ENCODE peak calls at places on chromosomes 4 and X, in nine cellular contexts. One of them, this sample, is unnamed. For H3K36me3 and H3K27me3, the result is how much of the 10 kb centered on the place peaks cover.

GRCh38 chr4:108320066-108320465 is 151.3 kb upstream of the LEF1 start:
- DNase-seq in endodermal cell: no peak
- DNase-seq in hepatocyte: no peak
- DNase-seq in HCT116: no peak
- DNase-seq in CD8-positive, alpha-beta T cell: no peak
- DNase-seq in kidney epithelial cell: no peak
- DNase-seq in heart left ventricle: no peak
- DNase-seq in neural progenitor cell: no peak
- DNase-seq in A673: no peak
- DNase-seq in this sample: no peak

GRCh38 chr4:137599766-137600165 is 67.5 kb upstream of the PCDH18 start:
- DNase-seq in neural progenitor cell: no peak
- DNase-seq in CD8-positive, alpha-beta T cell: no peak
- DNase-seq in A673: no peak
- DNase-seq in endodermal cell: no peak
- DNase-seq in kidney epithelial cell: no peak
- DNase-seq in heart left ventricle: no peak
- DNase-seq in HCT116: no peak
- DNase-seq in hepatocyte: no peak
- DNase-seq in this sample: no peak

GRCh38 chrX:46185923-46186810 is 359.1 kb downstream of the ZNF674 start:
- DNase-seq in neural progenitor cell: no peak
- DNase-seq in endodermal cell: no peak
- DNase-seq in HCT116: no peak
- DNase-seq in hepatocyte: no peak
- DNase-seq in heart left ventricle: no peak
- DNase-seq in A673: no peak
- DNase-seq in kidney epithelial cell: no peak
- DNase-seq in CD8-positive, alpha-beta T cell: no peak
- DNase-seq in this sample: no peak

GRCh38 chr4:8346838-8347605 is 77.5 kb downstream of the HTRA3 start:
- DNase-seq in neural progenitor cell: no peak
- DNase-seq in hepatocyte: no peak
- DNase-seq in A673: no peak
- DNase-seq in endodermal cell: peak
- DNase-seq in CD8-positive, alpha-beta T cell: no peak
- DNase-seq in heart left ventricle: no peak
- DNase-seq in kidney epithelial cell: no peak
- DNase-seq in HCT116: no peak
- DNase-seq in this sample: no peak

GRCh38 chr4:65865489-65865888 is 195.2 kb upstream of the EPHA5 start:
- DNase-seq in neural progenitor cell: peak
- DNase-seq in hepatocyte: peak
- DNase-seq in endodermal cell: no peak
- DNase-seq in A673: peak
- DNase-seq in kidney epithelial cell: no peak
- DNase-seq in HCT116: no peak
- DNase-seq in heart left ventricle: no peak
- DNase-seq in CD8-positive, alpha-beta T cell: no peak
- DNase-seq in this sample: no peak

GRCh38 chr4:75659512-75660031 is 13.6 kb downstream of the G3BP2 start:
- DNase-seq in neural progenitor cell: no peak
- DNase-seq in HCT116: no peak
- DNase-seq in heart left ventricle: no peak
- DNase-seq in A673: no peak
- DNase-seq in endodermal cell: no peak
- DNase-seq in kidney epithelial cell: no peak
- DNase-seq in hepatocyte: no peak
- DNase-seq in CD8-positive, alpha-beta T cell: no peak
- DNase-seq in this sample: no peak

GRCh38 chrX:73916931-73917657 is 354.1 kb downstream of the CHIC1 start:
- DNase-seq in A673: peak
- DNase-seq in HCT116: peak
- DNase-seq in endodermal cell: no peak
- DNase-seq in neural progenitor cell: peak
- DNase-seq in heart left ventricle: no peak
- DNase-seq in hepatocyte: peak
- DNase-seq in CD8-positive, alpha-beta T cell: no peak
- DNase-seq in kidney epithelial cell: peak
- DNase-seq in this sample: no peak

GRCh38 chrX:152640039-152640818 is 2.5 kb downstream of the GABRQ start:
- DNase-seq in neural progenitor cell: no peak
- DNase-seq in A673: no peak
- DNase-seq in HCT116: no peak
- DNase-seq in CD8-positive, alpha-beta T cell: no peak
- DNase-seq in kidney epithelial cell: no peak
- DNase-seq in heart left ventricle: no peak
- DNase-seq in endodermal cell: no peak
- DNase-seq in hepatocyte: peak
- DNase-seq in this sample: no peak

GRCh38 chr4:83010522-83011318 is at the start of gene LIN54:
- DNase-seq in kidney epithelial cell: peak
- DNase-seq in CD8-positive, alpha-beta T cell: peak
- DNase-seq in neural progenitor cell: peak
- DNase-seq in A673: peak
- DNase-seq in heart left ventricle: peak
- DNase-seq in hepatocyte: peak
- DNase-seq in HCT116: peak
- DNase-seq in endodermal cell: peak
- DNase-seq in this sample: peak

GRCh38 chr4:138659640-138660325 is 355.8 kb upstream of the NOCT start:
- DNase-seq in CD8-positive, alpha-beta T cell: no peak
- DNase-seq in endodermal cell: peak
- DNase-seq in HCT116: no peak
- DNase-seq in neural progenitor cell: peak
- DNase-seq in heart left ventricle: no peak
- DNase-seq in A673: no peak
- DNase-seq in hepatocyte: no peak
- DNase-seq in kidney epithelial cell: no peak
- DNase-seq in this sample: no peak

GRCh38 chr4:101321481-101322042 is 25.8 kb downstream of the PPP3CA start:
- DNase-seq in endodermal cell: no peak
- DNase-seq in HCT116: no peak
- DNase-seq in hepatocyte: no peak
- DNase-seq in CD8-positive, alpha-beta T cell: no peak
- DNase-seq in A673: no peak
- DNase-seq in neural progenitor cell: no peak
- DNase-seq in heart left ventricle: no peak
- DNase-seq in kidney epithelial cell: no peak
- DNase-seq in this sample: no peak

GRCh38 chrX:41238543-41238942 is 95.4 kb upstream of the DDX3X start:
- DNase-seq in kidney epithelial cell: peak
- DNase-seq in A673: peak
- DNase-seq in heart left ventricle: no peak
- DNase-seq in neural progenitor cell: no peak
- DNase-seq in CD8-positive, alpha-beta T cell: no peak
- DNase-seq in endodermal cell: no peak
- DNase-seq in hepatocyte: no peak
- DNase-seq in HCT116: no peak
- DNase-seq in this sample: no peak

GRCh38 chr4:1315306-1315705 is 25.6 kb downstream of the MAEA start:
- DNase-seq in A673: no peak
- DNase-seq in hepatocyte: no peak
- DNase-seq in neural progenitor cell: no peak
- DNase-seq in kidney epithelial cell: no peak
- DNase-seq in HCT116: no peak
- DNase-seq in endodermal cell: no peak
- DNase-seq in heart left ventricle: peak
- DNase-seq in CD8-positive, alpha-beta T cell: no peak
- DNase-seq in this sample: no peak

GRCh38 chr4:1310031-1310795 is 20.5 kb downstream of the MAEA start:
- DNase-seq in kidney epithelial cell: no peak
- DNase-seq in heart left ventricle: peak
- DNase-seq in CD8-positive, alpha-beta T cell: no peak
- DNase-seq in hepatocyte: no peak
- DNase-seq in neural progenitor cell: no peak
- DNase-seq in A673: no peak
- DNase-seq in HCT116: no peak
- DNase-seq in endodermal cell: peak
- DNase-seq in this sample: no peak

GRCh38 chr4:1315838-1316536 is 26.3 kb downstream of the MAEA start:
- DNase-seq in kidney epithelial cell: no peak
- DNase-seq in neural progenitor cell: no peak
- DNase-seq in A673: no peak
- DNase-seq in heart left ventricle: peak
- DNase-seq in hepatocyte: no peak
- DNase-seq in HCT116: no peak
- DNase-seq in endodermal cell: no peak
- DNase-seq in CD8-positive, alpha-beta T cell: no peak
- DNase-seq in this sample: no peak

GRCh38 chr4:1310796-1311715 is 21.4 kb downstream of the MAEA start:
- DNase-seq in endodermal cell: peak
- DNase-seq in heart left ventricle: peak
- DNase-seq in CD8-positive, alpha-beta T cell: no peak
- DNase-seq in HCT116: no peak
- DNase-seq in hepatocyte: no peak
- DNase-seq in A673: no peak
- DNase-seq in neural progenitor cell: no peak
- DNase-seq in kidney epithelial cell: no peak
- DNase-seq in this sample: no peak

GRCh38 chr4:1312821-1313640 is 23.3 kb downstream of the MAEA start:
- DNase-seq in A673: no peak
- DNase-seq in endodermal cell: no peak
- DNase-seq in kidney epithelial cell: no peak
- DNase-seq in HCT116: no peak
- DNase-seq in neural progenitor cell: no peak
- DNase-seq in hepatocyte: no peak
- DNase-seq in heart left ventricle: peak
- DNase-seq in CD8-positive, alpha-beta T cell: no peak
- DNase-seq in this sample: no peak
- H3K36me3 ChIP-seq in A673: under half
- H3K36me3 ChIP-seq in endodermal cell: half or more
- H3K36me3 ChIP-seq in kidney epithelial cell: under half
- H3K36me3 ChIP-seq in HCT116: under half
- H3K36me3 ChIP-seq in neural progenitor cell: under half
- H3K36me3 ChIP-seq in hepatocyte: under half
- H3K36me3 ChIP-seq in heart left ventricle: half or more
- H3K36me3 ChIP-seq in CD8-positive, alpha-beta T cell: under half
- H3K36me3 ChIP-seq in this sample: under half

DNA sequence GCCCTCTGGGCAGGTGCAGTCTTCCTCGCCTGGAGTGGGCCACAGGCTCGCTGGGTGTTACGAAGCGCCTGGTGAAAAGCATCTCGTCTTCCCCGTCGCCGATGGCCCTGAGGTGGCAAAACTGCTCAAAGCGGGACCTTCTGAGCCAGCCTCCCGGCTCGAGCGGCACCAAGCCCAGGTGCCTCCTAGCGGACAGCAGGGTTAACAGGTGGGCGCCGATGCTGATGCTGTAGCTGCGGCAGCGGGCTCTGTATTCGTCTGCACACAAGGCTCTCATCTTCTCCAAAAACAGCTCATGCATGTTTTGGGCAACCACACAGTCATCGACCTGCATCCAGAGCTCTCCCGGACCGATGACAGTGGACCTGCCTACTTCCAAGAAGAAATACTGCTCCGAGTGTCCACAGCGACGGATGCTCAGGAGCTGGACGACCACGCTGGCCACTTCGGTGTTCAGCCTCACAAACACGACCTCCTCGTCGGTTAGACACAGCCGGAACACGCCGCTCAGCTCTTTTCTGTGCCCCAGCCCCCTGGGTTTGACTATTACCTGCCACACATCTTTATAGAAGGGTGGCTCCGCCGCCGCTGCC is 1.2 kb downstream of the IRS4 start:
- DNase-seq in CD8-positive, alpha-beta T cell: no peak
- DNase-seq in endodermal cell: peak
- DNase-seq in hepatocyte: peak
- DNase-seq in A673: no peak
- DNase-seq in kidney epithelial cell: no peak
- DNase-seq in neural progenitor cell: peak
- DNase-seq in HCT116: no peak
- DNase-seq in heart left ventricle: peak
- DNase-seq in this sample: no peak
- H3K27me3 ChIP-seq in CD8-positive, alpha-beta T cell: under half
- H3K27me3 ChIP-seq in endodermal cell: half or more
- H3K27me3 ChIP-seq in hepatocyte: half or more
- H3K27me3 ChIP-seq in A673: half or more
- H3K27me3 ChIP-seq in kidney epithelial cell: half or more
- H3K27me3 ChIP-seq in neural progenitor cell: under half
- H3K27me3 ChIP-seq in HCT116: under half
- H3K27me3 ChIP-seq in heart left ventricle: under half
- H3K27me3 ChIP-seq in this sample: under half

DNA sequence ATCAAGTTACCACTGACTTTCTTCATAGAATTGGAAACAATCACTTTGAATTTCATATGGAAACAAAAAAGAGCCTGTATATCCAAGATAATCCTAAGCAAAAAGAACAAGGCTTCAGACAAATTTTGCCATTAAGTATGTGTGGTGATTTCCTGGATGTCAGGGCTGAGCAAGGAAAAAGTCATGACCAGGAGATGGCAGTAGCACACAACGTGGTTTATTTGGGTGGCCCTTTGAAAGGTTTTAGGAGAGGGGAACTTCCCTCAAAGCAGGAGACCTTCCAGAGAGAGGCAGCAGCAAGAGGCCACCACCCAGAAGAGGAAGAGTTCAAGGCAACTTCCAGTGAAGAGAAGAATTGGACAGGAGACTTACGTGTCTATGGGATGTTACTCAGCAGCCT is 18.1 kb upstream of the ZXDB start:
- DNase-seq in endodermal cell: peak
- DNase-seq in neural progenitor cell: peak
- DNase-seq in CD8-positive, alpha-beta T cell: peak
- DNase-seq in HCT116: no peak
- DNase-seq in heart left ventricle: no peak
- DNase-seq in A673: peak
- DNase-seq in kidney epithelial cell: no peak
- DNase-seq in hepatocyte: no peak
- DNase-seq in this sample: no peak
- TF ChIP-seq CTCF in endodermal cell: peak
- TF ChIP-seq CTCF in neural progenitor cell: peak
- TF ChIP-seq CTCF in CD8-positive, alpha-beta T cell: no peak
- TF ChIP-seq CTCF in HCT116: peak
- TF ChIP-seq CTCF in heart left ventricle: peak
- TF ChIP-seq CTCF in A673: peak
- TF ChIP-seq CTCF in kidney epithelial cell: peak
- TF ChIP-seq CTCF in hepatocyte: peak
- TF ChIP-seq CTCF in this sample: peak

GRCh38 chr4:121953860-121954259 is 2.0 kb upstream of the TRPC3 start:
- DNase-seq in kidney epithelial cell: no peak
- DNase-seq in HCT116: no peak
- DNase-seq in neural progenitor cell: no peak
- DNase-seq in endodermal cell: no peak
- DNase-seq in A673: no peak
- DNase-seq in heart left ventricle: no peak
- DNase-seq in CD8-positive, alpha-beta T cell: no peak
- DNase-seq in hepatocyte: no peak
- DNase-seq in this sample: no peak

GRCh38 chr4:121960801-121961200 is 8.9 kb upstream of the TRPC3 start:
- DNase-seq in neural progenitor cell: no peak
- DNase-seq in heart left ventricle: no peak
- DNase-seq in HCT116: no peak
- DNase-seq in hepatocyte: no peak
- DNase-seq in CD8-positive, alpha-beta T cell: no peak
- DNase-seq in endodermal cell: no peak
- DNase-seq in A673: no peak
- DNase-seq in kidney epithelial cell: no peak
- DNase-seq in this sample: no peak

GRCh38 chr4:121957266-121957665 is 5.4 kb upstream of the TRPC3 start:
- DNase-seq in neural progenitor cell: no peak
- DNase-seq in hepatocyte: peak
- DNase-seq in A673: no peak
- DNase-seq in heart left ventricle: no peak
- DNase-seq in CD8-positive, alpha-beta T cell: no peak
- DNase-seq in HCT116: no peak
- DNase-seq in kidney epithelial cell: no peak
- DNase-seq in endodermal cell: no peak
- DNase-seq in this sample: no peak

GRCh38 chr4:121958777-121959176 is 6.9 kb upstream of the TRPC3 start:
- DNase-seq in A673: no peak
- DNase-seq in endodermal cell: no peak
- DNase-seq in HCT116: no peak
- DNase-seq in CD8-positive, alpha-beta T cell: no peak
- DNase-seq in neural progenitor cell: no peak
- DNase-seq in kidney epithelial cell: no peak
- DNase-seq in hepatocyte: no peak
- DNase-seq in heart left ventricle: no peak
- DNase-seq in this sample: no peak
- H3K36me3 ChIP-seq in A673: under half
- H3K36me3 ChIP-seq in endodermal cell: under half
- H3K36me3 ChIP-seq in HCT116: under half
- H3K36me3 ChIP-seq in CD8-positive, alpha-beta T cell: under half
- H3K36me3 ChIP-seq in neural progenitor cell: under half
- H3K36me3 ChIP-seq in kidney epithelial cell: under half
- H3K36me3 ChIP-seq in hepatocyte: under half
- H3K36me3 ChIP-seq in heart left ventricle: under half
- H3K36me3 ChIP-seq in this sample: under half

This sample was measured in GM06990.